ENCODE peak calls at places on chromosomes 7 and 10, in seven cellular contexts. Q, E, J, R, Z, B and X are unnamed samples.

GRCh38 chr7:73899731-73900142 is 38.8 kb downstream of the TMEM270 start:
- DNase-seq in R (peak), J (peak), Q (peak), Z (no peak), B (no peak), E (no peak), X (peak)

GRCh38 chr10:61904711-61905445 is 3.4 kb downstream of the ARID5B start:
- DNase-seq in R (no peak), Q (peak), J (no peak), Z (no peak), B (no peak), E (no peak), X (no peak)

GRCh38 chr10:52652431-52653220 is 120.0 kb downstream of the MBL2 start:
- DNase-seq in E (no peak), R (no peak), Z (no peak), Q (peak), J (no peak), B (no peak), X (no peak)

GRCh38 chr10:34078798-34079470 is 736.2 kb downstream of the PARD3 start:
- DNase-seq in E (peak), J (no peak), Z (no peak), R (peak), Q (peak), B (no peak), X (peak)

GRCh38 chr7:7522421-7522820 is 13.3 kb downstream of the COL28A1 start:
- DNase-seq in J (no peak), E (no peak), Q (peak), B (no peak), R (no peak), Z (no peak), X (no peak)

GRCh38 chr7:150778738-150779301 is 21.3 kb downstream of the TMEM176B start:
- DNase-seq in R (peak), B (peak), Q (peak), E (peak), Z (peak), J (peak), X (peak)

GRCh38 chr7:53690411-53690810 is 655.0 kb downstream of the POM121L12 start:
- DNase-seq in Q (no peak), E (no peak), R (no peak), J (no peak), Z (no peak), B (no peak), X (no peak)

GRCh38 chr10:3074145-3074665 is 6.9 kb downstream of the PFKP start:
- DNase-seq in B (no peak), J (no peak), Z (no peak), Q (no peak), R (no peak), E (no peak), X (no peak)

GRCh38 chr10:57979986-57980385 is 287.7 kb downstream of the IPMK start:
- DNase-seq in J (no peak), Q (no peak), B (no peak), E (no peak), R (no peak), Z (no peak), X (no peak)

GRCh38 chr10:48694371-48695030 is 9.8 kb downstream of the WDFY4 start:
- DNase-seq in R (no peak), J (no peak), Z (no peak), Q (no peak), B (no peak), E (no peak), X (no peak)

GRCh38 chr7:122262246-122262645 is 42.3 kb downstream of the FEZF1 start:
- DNase-seq in Q (no peak), J (no peak), B (no peak), R (no peak), E (no peak), Z (peak), X (no peak)

DNA sequence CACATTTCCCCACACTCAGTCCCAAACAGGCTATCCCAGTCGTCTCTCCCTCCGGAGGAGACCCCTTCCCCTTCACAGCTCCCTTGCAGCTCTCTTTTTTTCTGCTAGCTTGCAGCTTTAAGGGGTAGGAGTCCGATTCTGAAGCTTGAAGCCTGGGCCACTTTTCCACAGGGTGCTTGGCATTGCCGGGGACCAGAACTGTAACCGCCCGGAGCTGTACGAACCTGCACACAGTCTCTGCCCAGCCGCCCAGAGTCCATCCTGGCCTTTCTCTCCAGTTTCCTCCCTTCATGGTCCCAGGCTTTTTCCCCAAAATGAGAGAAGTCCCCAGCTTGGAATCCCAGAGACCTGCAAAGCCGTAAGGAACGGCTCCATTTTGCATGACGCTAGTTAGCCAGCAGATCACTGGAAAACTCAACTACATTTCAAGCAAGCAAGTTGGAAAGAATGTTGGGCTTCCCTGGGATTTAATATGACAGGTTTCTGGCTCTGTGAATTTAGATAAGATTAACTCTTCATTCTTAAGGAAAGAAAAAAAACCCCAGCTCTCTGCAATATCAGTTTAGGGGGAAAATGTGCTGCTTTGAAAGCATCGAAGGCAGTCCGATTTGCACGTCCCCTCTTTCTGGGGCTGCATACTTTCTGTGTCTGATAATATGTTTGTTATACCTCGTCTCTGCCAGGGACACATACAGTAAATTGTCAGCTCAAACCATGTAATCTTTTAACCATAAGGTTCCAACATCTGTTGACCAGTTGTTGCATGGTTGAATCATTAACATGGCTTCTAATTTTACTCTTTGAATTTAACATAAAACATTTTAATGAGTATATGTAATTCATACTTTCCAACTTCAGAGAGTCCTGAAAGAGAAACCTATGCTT is 190.0 kb upstream of the LYZL2 start:
- DNase-seq in B (no peak), R (no peak), Z (no peak), E (no peak), J (no peak), Q (peak), X (no peak)
- H3K4me3 ChIP-seq in B (peak), R (peak), Z (no peak), E (peak), J (no peak), Q (peak), X (no peak)

DNA sequence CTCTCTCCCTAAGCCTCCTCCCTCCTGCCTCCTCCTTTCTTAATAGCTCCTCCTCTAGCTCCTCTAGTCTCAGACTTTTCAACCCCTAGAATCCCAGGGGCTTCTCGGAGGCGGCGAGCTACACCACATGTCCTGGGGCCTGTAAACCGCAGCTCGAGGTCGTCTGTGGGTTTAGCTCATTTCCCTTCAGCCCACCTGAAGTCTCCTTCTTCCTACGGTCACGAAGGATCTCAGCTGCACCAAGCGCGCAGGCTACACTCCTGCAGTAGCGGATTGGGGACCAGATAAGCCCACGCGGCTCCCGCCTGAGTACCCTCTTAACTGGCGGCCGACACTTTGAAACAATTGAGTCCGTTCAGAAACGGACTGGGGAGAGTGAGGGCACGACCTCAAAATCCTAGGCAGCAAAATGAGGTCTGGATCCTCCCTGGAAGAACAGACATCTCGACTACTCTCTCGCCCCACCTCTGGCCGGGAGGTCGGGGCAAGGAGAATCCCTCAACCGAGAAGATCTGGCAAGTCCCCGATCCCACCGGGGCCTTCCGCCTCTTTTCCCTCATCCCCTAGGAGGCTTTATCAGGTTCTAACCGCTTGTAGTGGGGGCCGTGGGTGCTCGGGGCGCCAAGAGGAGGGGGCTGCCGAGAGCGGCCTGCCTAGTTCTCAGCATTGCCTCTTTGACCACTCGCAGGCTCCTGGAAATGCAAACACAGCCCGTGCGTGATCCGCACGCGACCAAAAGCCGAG is 1.3 kb upstream of the SORCS3 start:
- DNase-seq in J (no peak), E (no peak), R (no peak), Z (peak), Q (no peak), B (no peak), X (no peak)
- H3K4me3 ChIP-seq in J (no peak), E (peak), R (peak), Z (peak), Q (no peak), B (no peak), X (no peak)

GRCh38 chr7:27420702-27421101 is 178.1 kb downstream of the EVX1 start:
- DNase-seq in Z (no peak), R (no peak), J (no peak), B (no peak), E (no peak), Q (no peak), X (no peak)
- H3K4me3 ChIP-seq in Z (no peak), R (no peak), J (no peak), B (no peak), E (no peak), Q (no peak), X (no peak)

DNA sequence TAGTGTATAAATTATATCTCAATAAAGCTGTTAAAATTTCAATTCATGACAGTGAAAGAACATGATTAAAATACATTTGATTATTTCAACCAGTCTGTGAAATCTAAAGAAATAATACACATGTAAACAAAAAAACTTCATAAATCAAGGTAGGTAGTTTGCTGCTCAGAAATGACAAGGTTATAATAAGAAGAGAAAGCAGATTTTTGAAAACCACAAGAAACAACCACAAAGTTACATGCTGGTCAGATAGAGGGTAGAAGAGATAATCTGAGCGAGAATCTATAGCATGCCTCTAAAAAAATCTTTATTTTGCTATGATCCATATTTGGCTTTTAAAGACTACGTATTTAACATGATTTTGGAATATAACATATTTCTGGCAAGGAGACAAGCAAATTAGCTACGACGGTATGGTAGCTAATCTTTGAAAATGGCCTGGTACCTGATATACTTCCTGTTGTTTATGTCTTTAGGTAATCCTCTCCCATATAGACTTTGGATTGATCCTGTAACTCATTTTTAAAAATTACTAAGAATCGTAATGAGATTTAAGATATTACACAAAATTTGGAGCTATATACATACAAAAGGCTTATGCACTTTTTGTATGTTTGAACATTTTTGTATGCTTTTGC is 23.5 kb upstream of the VCL start:
- DNase-seq in Z (no peak), E (no peak), Q (no peak), J (no peak), B (no peak), R (no peak), X (no peak)
- H3K4me3 ChIP-seq in Z (no peak), E (no peak), Q (no peak), J (no peak), B (no peak), R (no peak), X (no peak)

DNA sequence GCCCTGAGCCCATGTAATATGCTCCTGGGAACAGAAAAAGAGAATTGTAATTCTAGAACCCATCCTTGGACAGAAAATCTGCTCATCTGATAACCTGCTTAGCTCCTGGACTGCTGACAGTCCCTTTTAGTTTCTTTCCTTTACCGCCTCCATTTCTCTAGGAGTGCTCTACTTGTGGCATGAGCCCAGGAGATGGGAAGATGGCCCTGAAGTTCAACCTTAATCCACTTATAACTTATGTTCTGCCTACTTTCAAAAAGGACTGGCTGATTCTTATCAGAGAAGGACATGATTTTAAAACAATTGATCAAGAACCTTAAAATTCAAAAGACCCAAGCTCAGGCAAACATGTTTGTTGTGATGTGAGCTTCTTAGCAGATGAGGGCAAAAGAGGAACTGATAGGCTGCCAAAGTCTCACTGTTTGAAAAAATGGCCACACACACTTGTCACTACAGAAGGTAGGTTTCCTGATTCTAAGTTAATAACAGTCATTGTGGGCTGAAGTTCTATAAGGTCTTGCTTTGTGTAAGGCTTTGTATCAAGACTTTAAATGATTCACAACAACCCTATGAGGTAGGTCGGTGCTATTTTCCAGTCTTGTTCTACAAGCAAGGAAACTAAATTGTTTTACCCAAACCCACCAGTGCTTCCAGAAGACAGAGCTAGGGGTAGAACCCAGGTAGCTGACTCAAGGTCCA is 94.3 kb upstream of the AFAP1L2 start:
- DNase-seq in Q (no peak), J (no peak), Z (no peak), E (no peak), B (no peak), R (no peak), X (no peak)
- H3K4me3 ChIP-seq in Q (no peak), J (no peak), Z (no peak), E (no peak), B (no peak), R (no peak), X (no peak)

GRCh38 chr7:102434039-102434481 is 685 bp downstream of the ORAI2 start:
- DNase-seq in Q (no peak), J (no peak), R (no peak), Z (no peak), B (no peak), E (no peak), X (no peak)

GRCh38 chr7:102439963-102440795 is 6.8 kb downstream of the ORAI2 start:
- DNase-seq in Q (peak), Z (no peak), E (peak), J (no peak), R (peak), B (no peak), X (no peak)

GRCh38 chr7:102432476-102433318 is 678 bp upstream of the ORAI2 start:
- DNase-seq in E (no peak), B (no peak), J (no peak), Z (peak), Q (no peak), R (no peak), X (no peak)

GRCh38 chr7:102433319-102434038 is at the start of gene ORAI2:
- DNase-seq in B (peak), R (peak), Z (peak), E (peak), J (peak), Q (peak), X (peak)

GRCh38 chr7:102436123-102436522 is 2.7 kb downstream of the ORAI2 start:
- DNase-seq in J (no peak), Z (no peak), E (no peak), B (no peak), R (no peak), Q (no peak), X (no peak)
- H3K4me3 ChIP-seq in J (no peak), Z (no peak), E (no peak), B (no peak), R (no peak), Q (no peak), X (no peak)

GRCh38 chr7:40380111-40380510 is 245.3 kb downstream of the SUGCT start:
- DNase-seq in E (no peak), Z (no peak), Q (no peak), B (no peak), R (no peak), J (no peak), X (no peak)
- H3K4me3 ChIP-seq in E (no peak), Z (no peak), Q (no peak), B (no peak), R (no peak), J (no peak), X (no peak)

GRCh38 chr7:114648680-114649079 is 234.1 kb downstream of the FOXP2 start:
- DNase-seq in Q (no peak), R (no peak), J (no peak), B (no peak), E (no peak), Z (no peak), X (no peak)

GRCh38 chr7:114652041-114652440 is 237.4 kb downstream of the FOXP2 start:
- DNase-seq in Q (no peak), E (no peak), J (no peak), Z (no peak), R (no peak), B (no peak), X (no peak)

GRCh38 chr7:114649689-114650088 is 235.1 kb downstream of the FOXP2 start:
- DNase-seq in J (no peak), Z (no peak), B (no peak), E (no peak), R (no peak), Q (no peak), X (no peak)

GRCh38 chr7:114647518-114647917 is 232.9 kb downstream of the FOXP2 start:
- DNase-seq in Q (no peak), R (no peak), J (no peak), B (no peak), Z (no peak), E (no peak), X (no peak)

GRCh38 chr7:114650491-114650890 is 235.9 kb downstream of the FOXP2 start:
- DNase-seq in E (no peak), B (no peak), Z (no peak), Q (no peak), J (no peak), R (no peak), X (no peak)
- H3K4me3 ChIP-seq in E (no peak), B (no peak), Z (no peak), Q (no peak), J (no peak), R (no peak), X (no peak)